ENCODE peak calls at places on chromosomes 16 and 17, in seven cellular contexts. S, N, G, B, F, P and V are unnamed samples.

GRCh38 chr17:47810200-47810821 is 11.3 kb downstream of the OSBPL7 start:
- DNase-seq in S (peak), N (no peak), G (no peak), B (no peak), F (peak), P (peak), V (no peak)

GRCh38 chr17:59695943-59696681 is 11.1 kb downstream of the PTRH2 start:
- DNase-seq in S (no peak), N (no peak), G (no peak), B (no peak), F (no peak), P (no peak), V (no peak)

GRCh38 chr17:65627108-65627507 is 65.7 kb upstream of the AXIN2 start:
- DNase-seq in S (no peak), N (no peak), G (no peak), B (no peak), F (no peak), P (no peak), V (no peak)

GRCh38 chr16:62190426-62190825 is 154.2 kb upstream of the CDH8 start:
- DNase-seq in S (no peak), N (no peak), G (no peak), B (no peak), F (no peak), P (no peak), V (peak)

GRCh38 chr17:48587276-48588073 is 2.6 kb downstream of the HOXB3 start:
- DNase-seq in S (no peak), N (no peak), G (no peak), B (no peak), F (no peak), P (no peak), V (no peak)

GRCh38 chr17:17722081-17722905 is 41.0 kb downstream of the RAI1 start:
- DNase-seq in S (no peak), N (no peak), G (no peak), B (no peak), F (no peak), P (no peak), V (no peak)

GRCh38 chr17:27226611-27227234 is 67.2 kb upstream of the WSB1 start:
- DNase-seq in S (peak), N (no peak), G (no peak), B (no peak), F (no peak), P (no peak), V (no peak)

GRCh38 chr16:85970712-85971220 is 71.8 kb downstream of the IRF8 start:
- DNase-seq in S (no peak), N (no peak), G (no peak), B (no peak), F (no peak), P (no peak), V (no peak)

GRCh38 chr16:49443576-49443975 is 70.0 kb downstream of the C16orf78 start:
- DNase-seq in S (no peak), N (no peak), G (no peak), B (no peak), F (no peak), P (no peak), V (no peak)

GRCh38 chr17:17147821-17148220 is 58.3 kb downstream of the PLD6 start:
- DNase-seq in S (no peak), N (no peak), G (no peak), B (no peak), F (no peak), P (no peak), V (no peak)

GRCh38 chr17:38444151-38444550 is 15.9 kb downstream of the ARHGAP23 start:
- DNase-seq in S (no peak), N (peak), G (peak), B (peak), F (peak), P (peak), V (peak)

GRCh38 chr17:7394452-7395191 is at the start of gene PLSCR3:
- DNase-seq in S (peak), N (peak), G (peak), B (peak), F (peak), P (peak), V (peak)

GRCh38 chr17:177762-178161 is 3.7 kb downstream of the DOC2B start:
- DNase-seq in S (no peak), N (peak), G (no peak), B (no peak), F (no peak), P (no peak), V (no peak)

GRCh38 chr17:42913981-42914617 is 13.5 kb downstream of the G6PC1 start:
- DNase-seq in S (no peak), N (no peak), G (no peak), B (no peak), F (no peak), P (no peak), V (no peak)

GRCh38 chr16:55701442-55702319 is 45.9 kb downstream of the SLC6A2 start:
- DNase-seq in S (no peak), N (peak), G (peak), B (peak), F (peak), P (no peak), V (peak)

GRCh38 chr17:37842401-37842800 is 81.8 kb upstream of the TBC1D3K start:
- DNase-seq in S (no peak), N (no peak), G (no peak), B (no peak), F (no peak), P (no peak), V (no peak)

GRCh38 chr16:19289805-19290490 is 4.4 kb downstream of the CLEC19A start:
- DNase-seq in S (no peak), N (no peak), G (no peak), B (no peak), F (no peak), P (no peak), V (no peak)

GRCh38 chr16:78686601-78687000 is 587.1 kb downstream of the WWOX start:
- DNase-seq in S (no peak), N (no peak), G (no peak), B (no peak), F (no peak), P (no peak), V (no peak)

GRCh38 chr17:31627960-31628359 is 231.1 kb downstream of the COPRS start:
- DNase-seq in S (peak), N (no peak), G (no peak), B (no peak), F (no peak), P (no peak), V (no peak)

GRCh38 chr17:49230636-49231562 is at the start of gene PHOSPHO1:
- DNase-seq in S (peak), N (peak), G (peak), B (peak), F (peak), P (peak), V (peak)

GRCh38 chr17:35709874-35710273 is 21.6 kb upstream of the RASL10B start:
- DNase-seq in S (peak), N (no peak), G (no peak), B (no peak), F (no peak), P (no peak), V (no peak)

GRCh38 chr17:30824356-30825145 is at the start of gene CRLF3:
- DNase-seq in S (peak), N (peak), G (peak), B (peak), F (peak), P (peak), V (peak)

GRCh38 chr17:6651483-6652452 is at the start of the genes C17orf100 and MED31:
- DNase-seq in S (peak), N (peak), G (peak), B (peak), F (peak), P (peak), V (peak)

GRCh38 chr17:2883544-2884203 is 87.4 kb downstream of the RAP1GAP2 start:
- DNase-seq in S (no peak), N (no peak), G (peak), B (no peak), F (no peak), P (no peak), V (no peak)

GRCh38 chr16:14354561-14355351 is 275.3 kb downstream of the PARN start:
- DNase-seq in S (no peak), N (no peak), G (no peak), B (no peak), F (peak), P (no peak), V (peak)

GRCh38 chr17:30858556-30859250 is 26.9 kb downstream of the ATAD5 start:
- DNase-seq in S (no peak), N (no peak), G (no peak), B (no peak), F (no peak), P (no peak), V (no peak)

GRCh38 chr16:58556678-58557077 is 41.4 kb downstream of the SETD6 start:
- DNase-seq in S (no peak), N (no peak), G (no peak), B (no peak), F (no peak), P (no peak), V (no peak)

GRCh38 chr17:38602862-38603785 is 2.6 kb downstream of the SRCIN1 start:
- DNase-seq in S (no peak), N (no peak), G (no peak), B (no peak), F (no peak), P (no peak), V (no peak)

GRCh38 chr17:12230411-12230810 is 209.7 kb downstream of the MAP2K4 start:
- DNase-seq in S (no peak), N (no peak), G (no peak), B (no peak), F (no peak), P (no peak), V (no peak)

GRCh38 chr17:67582632-67583230 is 135.0 kb upstream of the NOL11 start:
- DNase-seq in S (no peak), N (no peak), G (no peak), B (no peak), F (no peak), P (no peak), V (no peak)

DNA sequence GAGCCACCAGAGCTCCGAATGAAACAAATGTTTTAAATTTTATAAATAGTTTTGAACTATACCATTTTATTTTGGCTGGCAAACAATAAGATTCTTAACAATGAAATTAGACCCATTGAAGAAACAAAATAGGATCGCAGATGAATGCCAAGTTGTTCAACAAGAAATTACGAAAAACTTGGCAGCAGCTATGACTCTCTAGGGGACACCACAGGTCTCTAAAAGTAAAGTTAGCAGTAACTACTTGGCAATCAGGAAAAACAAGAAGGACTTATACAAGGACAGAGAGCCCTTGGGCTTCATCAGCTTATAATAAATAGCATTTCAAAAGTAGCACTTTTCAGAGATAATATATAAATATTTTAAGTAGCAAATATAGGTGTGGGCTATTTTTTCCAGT is 603.8 kb upstream of the PSMD7 start:
- DNase-seq in S (no peak), N (no peak), G (no peak), B (no peak), F (no peak), P (no peak), V (no peak)
- H3K4me3 ChIP-seq in S (no peak), N (no peak), G (no peak), B (no peak), F (no peak), P (no peak), V (no peak)

GRCh38 chr17:44998646-44999045 is 30.5 kb upstream of the C1QL1 start:
- DNase-seq in S (no peak), N (no peak), G (no peak), B (no peak), F (no peak), P (no peak), V (peak)
- H3K4me3 ChIP-seq in S (no peak), N (no peak), G (no peak), B (no peak), F (no peak), P (no peak), V (no peak)

GRCh38 chr16:89903908-89904515 is 14.7 kb upstream of the MC1R start:
- DNase-seq in S (no peak), N (no peak), G (no peak), B (no peak), F (no peak), P (no peak), V (no peak)

GRCh38 chr16:89906141-89907025 is 12.3 kb upstream of the MC1R start:
- DNase-seq in S (no peak), N (no peak), G (no peak), B (no peak), F (no peak), P (no peak), V (no peak)

GRCh38 chr16:89904606-89905510 is 13.8 kb upstream of the MC1R start:
- DNase-seq in S (no peak), N (no peak), G (no peak), B (no peak), F (no peak), P (no peak), V (no peak)

GRCh38 chr16:89907055-89907814 is 11.4 kb upstream of the MC1R start:
- DNase-seq in S (no peak), N (no peak), G (no peak), B (no peak), F (no peak), P (no peak), V (no peak)

GRCh38 chr16:89905511-89906140 is 13.0 kb upstream of the MC1R start:
- DNase-seq in S (no peak), N (no peak), G (no peak), B (no peak), F (no peak), P (no peak), V (no peak)
- H3K4me3 ChIP-seq in S (no peak), N (no peak), G (no peak), B (no peak), F (no peak), P (no peak), V (no peak)

GRCh38 chr17:28957992-28958355 is 6.7 kb upstream of the PHF12 start:
- DNase-seq in S (no peak), N (no peak), G (no peak), B (no peak), F (no peak), P (no peak), V (no peak)
- H3K4me3 ChIP-seq in S (no peak), N (no peak), G (no peak), B (no peak), F (no peak), P (no peak), V (no peak)

DNA sequence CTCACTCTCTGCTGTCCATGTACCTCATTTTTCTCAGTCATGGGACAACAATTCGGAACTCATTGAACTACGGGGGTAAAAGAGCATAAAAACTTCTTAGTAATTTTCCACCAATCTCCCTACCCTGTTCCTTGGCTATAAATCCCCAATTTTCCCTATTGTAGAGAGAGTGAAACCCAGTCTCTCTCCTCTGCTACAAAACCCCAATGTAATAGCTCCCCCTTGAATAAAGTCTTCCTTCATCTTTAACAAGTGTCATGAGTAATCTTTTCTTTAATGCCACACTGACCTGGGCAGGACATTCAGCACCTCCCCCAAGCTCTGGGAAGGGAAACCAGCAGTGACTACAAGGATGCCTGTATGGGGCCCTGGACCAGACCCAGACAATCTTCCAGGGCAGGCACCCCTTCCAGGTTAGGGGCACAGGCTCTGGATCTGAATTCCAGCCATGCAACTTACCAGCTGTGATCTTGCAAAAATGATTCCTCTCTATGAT is 10.2 kb upstream of the EIF1 start:
- DNase-seq in S (no peak), N (no peak), G (no peak), B (no peak), F (no peak), P (no peak), V (no peak)
- H3K4me3 ChIP-seq in S (no peak), N (peak), G (peak), B (peak), F (peak), P (peak), V (peak)

DNA sequence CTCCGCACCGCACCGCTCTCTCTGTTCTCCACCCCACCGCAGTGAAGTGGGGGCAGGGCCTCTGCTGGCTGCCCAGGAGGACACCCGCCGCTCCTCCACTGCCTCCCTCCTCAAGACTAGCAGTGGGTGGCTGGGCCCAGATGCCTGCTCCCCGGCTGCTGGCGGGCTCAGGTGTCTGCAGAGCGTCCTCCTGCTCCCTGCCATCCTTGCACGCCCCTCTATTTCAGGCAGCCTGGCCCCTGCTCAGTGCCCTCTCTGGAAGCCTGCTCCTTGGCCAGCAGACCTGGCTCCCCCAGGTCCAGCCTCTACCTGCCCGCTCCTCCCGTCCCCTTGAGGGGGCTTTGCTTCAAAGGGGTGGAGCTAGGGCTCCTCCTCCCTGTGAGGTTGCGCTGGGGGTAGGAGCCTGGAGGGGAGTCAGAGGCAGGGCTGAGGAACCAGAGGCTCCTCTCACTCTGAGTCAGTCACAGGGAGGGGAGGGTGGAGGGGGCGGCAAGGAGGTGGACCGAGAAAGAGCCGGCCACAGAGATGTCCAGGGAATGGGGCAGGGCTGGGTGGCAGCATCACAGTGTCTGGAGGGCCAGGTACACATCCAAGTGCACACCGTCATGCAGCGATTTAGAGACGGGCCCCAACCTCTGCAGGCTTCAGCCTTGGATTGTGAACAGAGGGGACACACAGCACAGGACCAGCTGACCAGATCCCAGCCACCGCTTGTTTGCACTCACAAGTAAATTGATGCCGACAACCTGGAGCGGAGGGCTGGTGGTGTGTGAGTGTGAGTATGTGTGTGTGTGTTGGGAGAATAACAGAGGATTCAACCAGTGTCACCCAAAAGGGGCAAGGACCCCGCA is 9.8 kb upstream of the TMEM92 start:
- DNase-seq in S (no peak), N (no peak), G (no peak), B (no peak), F (no peak), P (no peak), V (peak)
- H3K4me3 ChIP-seq in S (peak), N (no peak), G (no peak), B (no peak), F (no peak), P (no peak), V (no peak)

GRCh38 chr16:12802048-12802447 is 1.6 kb downstream of the CPPED1 start:
- DNase-seq in S (no peak), N (no peak), G (no peak), B (no peak), F (no peak), P (no peak), V (no peak)
- H3K4me3 ChIP-seq in S (peak), N (no peak), G (no peak), B (no peak), F (no peak), P (no peak), V (no peak)

DNA sequence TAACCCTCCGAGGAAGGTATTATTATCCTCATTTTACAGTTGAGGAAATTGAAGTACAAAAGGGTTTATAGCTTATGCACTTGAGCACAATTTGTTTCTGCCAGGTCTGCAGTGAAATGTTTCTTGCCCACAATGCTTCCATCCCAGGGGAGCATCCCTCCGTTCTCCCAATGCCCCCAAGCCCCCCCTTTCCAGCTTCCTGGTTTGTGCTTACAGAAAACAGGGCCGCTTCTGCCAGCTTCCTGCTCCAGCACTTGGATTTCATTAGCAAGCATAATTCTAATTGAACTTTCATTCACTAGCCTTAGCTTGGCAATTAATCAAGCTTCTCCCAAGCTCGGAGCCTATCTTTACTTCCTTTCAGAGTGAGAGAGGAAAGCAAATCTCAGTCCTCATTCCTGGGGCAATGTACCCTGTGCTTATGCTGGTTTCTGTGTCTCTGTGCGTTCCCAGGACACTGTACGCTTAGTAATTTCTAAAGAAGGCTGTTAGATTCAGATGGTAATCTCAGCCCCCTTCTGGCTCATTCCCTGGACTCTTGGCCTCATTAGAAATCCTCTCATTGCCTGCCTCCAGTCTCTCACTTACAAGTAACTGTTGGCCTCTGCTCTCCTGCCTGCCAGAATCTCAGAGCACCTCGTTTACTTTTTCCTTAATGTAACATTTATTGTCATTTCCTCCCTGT is 141.6 kb downstream of the HS3ST2 start:
- DNase-seq in S (no peak), N (no peak), G (no peak), B (no peak), F (no peak), P (no peak), V (no peak)
- H3K4me3 ChIP-seq in S (no peak), N (no peak), G (no peak), B (no peak), F (no peak), P (no peak), V (no peak)

GRCh38 chr17:45894022-45894784 is at the start of gene MAPT:
- DNase-seq in S (peak), N (peak), G (peak), B (peak), F (peak), P (peak), V (peak)

GRCh38 chr17:45895304-45895968 is 1.1 kb downstream of the MAPT start:
- DNase-seq in S (no peak), N (peak), G (no peak), B (no peak), F (peak), P (peak), V (peak)

GRCh38 chr17:45893725-45894021 is 681 bp upstream of the MAPT start:
- DNase-seq in S (no peak), N (no peak), G (no peak), B (no peak), F (no peak), P (no peak), V (no peak)

GRCh38 chr17:45896803-45897693 is 2.7 kb downstream of the MAPT start:
- DNase-seq in S (no peak), N (no peak), G (no peak), B (no peak), F (no peak), P (no peak), V (no peak)

GRCh38 chr17:45895969-45896793 is 1.8 kb downstream of the MAPT start:
- DNase-seq in S (no peak), N (peak), G (no peak), B (no peak), F (no peak), P (no peak), V (no peak)
- H3K4me3 ChIP-seq in S (no peak), N (peak), G (peak), B (peak), F (peak), P (peak), V (peak)